ENCODE peak calls at places on chromosomes 12 and 14, in nine cellular contexts. B, W, I, H, M, D, V, Y and L are unnamed samples.

GRCh38 chr14:36820901-36821300 is 159.2 kb downstream of the PAX9 start:
- DNase-seq in D (no peak), Y (no peak), I (no peak), V (no peak), B (no peak), W (no peak), H (no peak), M (no peak), L (no peak)

GRCh38 chr12:122062832-122063690 is 15.5 kb upstream of the MLXIP start:
- DNase-seq in Y (peak; percentile 83), B (peak; percentile 75), H (peak; percentile 60), W (peak; percentile 75), I (peak; percentile 41), M (peak; percentile 93), D (no peak), V (no peak), L (no peak)

GRCh38 chr14:77037886-77038511 is 9.5 kb upstream of the IRF2BPL start:
- DNase-seq in D (peak; percentile 68), M (peak; percentile 94), V (no peak), I (no peak), H (no peak), B (no peak), W (no peak), Y (no peak), L (no peak)

GRCh38 chr12:84974177-84974815 is 61.7 kb upstream of the SLC6A15 start:
- DNase-seq in Y (no peak), W (no peak), B (no peak), V (no peak), D (no peak), I (no peak), M (no peak), H (no peak), L (no peak)

GRCh38 chr12:105433804-105434203 is 103.3 kb downstream of the C12orf75 start:
- DNase-seq in I (no peak), M (peak; percentile 88), D (no peak), H (no peak), W (no peak), Y (no peak), B (no peak), V (no peak), L (no peak)

GRCh38 chr12:131155131-131155530 is 201.4 kb downstream of the ADGRD1 start:
- DNase-seq in I (no peak), D (no peak), B (no peak), M (no peak), Y (no peak), V (no peak), W (no peak), H (no peak), L (no peak)

GRCh38 chr12:92561543-92561899 is 141.3 kb upstream of the PLEKHG7 start:
- DNase-seq in W (peak; percentile 73), M (no peak), V (no peak), D (no peak), Y (no peak), B (no peak), I (peak; percentile 74), H (peak; percentile 50), L (peak; percentile 62)

GRCh38 chr14:51554953-51555352 is 96.8 kb upstream of the FRMD6 start:
- DNase-seq in V (no peak), I (no peak), B (no peak), M (peak; percentile 67), H (no peak), W (no peak), D (no peak), Y (no peak), L (no peak)

GRCh38 chr14:100858838-100859220 is 32.9 kb downstream of the MEG3 start:
- DNase-seq in M (no peak), Y (no peak), B (no peak), I (no peak), D (peak; percentile 26), H (no peak), W (no peak), V (no peak), L (no peak)

GRCh38 chr14:103908580-103908979 is 19.7 kb upstream of the TDRD9 start:
- DNase-seq in Y (no peak), W (no peak), V (no peak), D (no peak), H (no peak), I (no peak), B (no peak), M (no peak), L (no peak)

DNA sequence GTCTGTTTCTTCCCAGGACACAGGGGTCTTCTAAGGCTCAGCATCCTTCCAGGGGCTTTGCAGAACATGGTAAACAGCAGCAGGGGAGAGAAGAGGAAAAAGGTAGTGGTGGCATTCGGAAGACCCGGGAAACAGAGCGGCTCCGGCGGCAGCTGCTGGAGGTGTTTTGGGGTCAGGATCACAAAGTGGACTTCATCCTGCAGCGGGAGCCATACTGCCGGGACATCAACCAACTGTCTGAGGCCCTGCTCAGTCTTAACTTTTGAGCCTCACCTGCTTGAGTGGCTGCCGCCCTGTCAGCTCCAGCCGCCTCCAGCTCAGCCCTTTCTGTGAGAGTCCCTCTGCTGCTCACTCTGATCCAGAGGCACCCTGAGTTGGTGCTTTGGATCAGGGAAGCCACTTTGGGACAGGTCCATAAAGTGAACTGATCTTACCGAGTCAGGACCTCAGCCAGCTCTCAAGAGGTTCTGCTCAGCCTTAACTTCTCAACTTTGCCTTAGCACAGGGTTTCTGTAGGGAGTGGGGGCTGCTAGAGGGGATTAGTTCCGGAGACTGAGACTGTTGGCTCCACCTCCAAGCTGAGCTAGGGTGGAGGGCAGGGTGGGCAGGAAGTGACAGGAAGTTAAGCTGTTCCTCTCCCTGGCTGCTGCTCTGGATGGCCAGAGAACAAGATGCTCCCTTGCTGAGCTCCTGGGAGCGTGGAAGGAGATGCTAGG is 5.4 kb downstream of the SDR39U1 start:
- DNase-seq in B (no peak), D (no peak), I (no peak), V (no peak), H (no peak), M (no peak), W (no peak), Y (peak; percentile 42), L (no peak)
- H3K4me3 ChIP-seq in B (no peak overlapping the region), D (no peak overlapping the region), I (no peak overlapping the region), V (no peak overlapping the region), H (no peak overlapping the region), M (no peak overlapping the region), W (no peak overlapping the region), Y (no peak overlapping the region), L (no peak overlapping the region)

GRCh38 chr14:88825078-88825458 is 617 bp downstream of the TTC8 start:
- DNase-seq in V (no peak), I (no peak), D (no peak), W (no peak), M (no peak), H (no peak), B (no peak), Y (no peak), L (no peak)

GRCh38 chr14:88823968-88824313 is 510 bp upstream of the TTC8 start:
- DNase-seq in M (no peak), D (no peak), H (no peak), Y (no peak), V (no peak), I (no peak), B (no peak), W (no peak), L (no peak)

GRCh38 chr14:88825503-88825902 is 1.1 kb downstream of the TTC8 start:
- DNase-seq in M (no peak), Y (no peak), V (no peak), H (no peak), B (no peak), I (no peak), W (no peak), D (no peak), L (no peak)

GRCh38 chr14:88821888-88822287 is 2.6 kb upstream of the TTC8 start:
- DNase-seq in V (no peak), D (no peak), W (no peak), H (no peak), B (no peak), M (no peak), Y (no peak), I (no peak), L (no peak)

DNA sequence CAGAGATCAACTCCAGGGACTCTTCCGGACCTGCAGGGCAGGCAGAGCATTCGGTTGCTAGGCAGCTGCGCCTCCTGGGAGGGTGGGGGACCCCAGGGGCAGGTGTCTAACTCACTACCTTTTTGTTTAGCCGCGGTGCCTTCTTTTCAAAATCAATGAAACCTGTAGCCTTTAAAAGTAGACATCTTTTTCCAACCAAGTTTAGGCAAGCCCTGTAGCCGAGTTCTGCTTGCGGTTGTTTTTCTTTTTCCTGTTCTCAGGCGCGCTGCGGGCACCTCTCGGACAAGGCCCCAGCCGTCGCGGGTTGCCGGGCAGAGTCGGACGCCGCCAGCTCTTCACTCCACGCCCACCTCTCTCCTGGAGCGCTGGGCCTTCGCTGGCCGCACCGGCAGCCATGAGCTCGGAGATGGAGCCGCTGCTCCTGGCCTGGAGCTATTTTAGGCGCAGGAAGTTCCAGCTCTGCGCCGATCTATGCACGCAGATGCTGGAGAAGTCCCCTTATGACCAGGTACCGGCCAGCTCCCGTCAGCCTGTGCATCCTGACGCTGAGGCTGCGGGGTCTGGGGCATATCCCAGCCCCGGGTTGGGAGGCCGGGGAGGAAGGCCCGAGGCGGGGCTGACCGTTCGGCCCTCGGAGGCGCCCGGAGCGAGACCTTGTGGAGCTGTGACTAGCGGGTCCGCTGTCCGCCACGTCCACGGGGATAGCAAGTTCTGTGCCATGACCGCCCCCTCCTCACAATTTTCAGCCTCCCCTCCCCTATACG is at the start of gene TTC8:
- DNase-seq in M (peak; percentile 85), H (peak; percentile 92), Y (peak; percentile 92), B (peak; percentile 90), I (peak; percentile 89), W (peak; percentile 85), D (peak; percentile 93), V (peak; percentile 85), L (peak; percentile 52)
- TF ChIP-seq CTCF in M (no peak), H (no peak), Y (no peak), B (no peak), I (no peak), W (no peak), D (no peak), V (no peak), L (no peak)

DNA sequence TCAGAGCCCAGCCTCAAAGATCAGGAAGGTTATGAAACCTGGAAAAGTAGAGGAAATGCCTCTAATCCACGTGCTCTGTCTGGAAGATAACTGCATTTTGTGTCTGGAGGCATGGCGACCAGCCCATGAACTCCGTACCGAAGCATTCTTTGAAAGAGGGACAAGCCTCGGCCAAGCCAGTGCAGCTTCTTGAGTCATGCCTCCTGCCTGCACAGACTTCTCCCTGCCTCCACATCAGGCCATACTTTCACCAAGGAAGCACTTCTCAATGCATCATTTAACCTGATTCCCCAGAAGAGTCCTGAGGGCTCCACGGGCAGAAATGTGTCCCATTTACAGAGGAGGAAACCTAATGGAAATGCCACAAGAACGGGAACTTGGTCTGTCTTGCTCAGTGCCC is 3.4 kb downstream of the ACTN1 start:
- DNase-seq in D (no peak), H (no peak), B (no peak), Y (no peak), W (no peak), I (no peak), M (no peak), V (no peak), L (peak; percentile 27)
- H3K4me3 ChIP-seq in D (no peak overlapping the region), H (no peak overlapping the region), B (peak overlapping the region; percentile 78), Y (peak overlapping the region; percentile 9), W (peak overlapping the region; percentile 91), I (peak overlapping the region; percentile 9), M (peak overlapping the region; percentile 98), V (no peak overlapping the region), L (peak overlapping the region; percentile 71)

DNA sequence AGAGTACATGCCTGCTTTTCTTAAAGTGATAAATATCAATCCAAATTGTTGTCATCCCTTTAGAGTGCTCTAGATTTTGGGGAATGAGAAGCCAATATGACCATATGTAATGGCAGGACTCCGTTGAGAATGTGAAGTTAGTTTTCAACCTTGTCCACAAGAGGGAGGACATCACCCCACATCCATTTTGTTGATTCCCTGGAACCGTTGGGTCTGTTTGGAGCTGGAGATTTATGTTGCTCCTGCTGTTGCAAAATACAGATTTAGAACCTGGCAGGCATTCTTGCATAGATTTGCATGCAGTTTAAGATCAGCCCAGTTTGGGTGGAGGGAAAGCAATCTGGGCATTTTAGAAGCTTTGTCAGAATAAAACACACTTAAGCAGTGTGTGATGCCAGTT is 620.1 kb downstream of the NRXN3 start:
- DNase-seq in V (no peak), Y (no peak), H (no peak), W (no peak), I (no peak), M (no peak), B (no peak), D (no peak), L (no peak)
- TF ChIP-seq CTCF in V (no peak), Y (no peak), H (no peak), W (no peak), I (no peak), M (peak; percentile 37), B (no peak), D (no peak), L (peak; percentile 45)